ENCODE peak calls at places on chromosome 20, in six cellular contexts. One of them, this sample, is unnamed.
A peak's percentile ranks its signal among the peaks of the same experiment; 100 is the strongest.

GRCh38 chr20:46406986-46407670 is 713 bp upstream of the ELMO2 start:
- DNase-seq in IMR-90: peak; percentile 15
- DNase-seq in neuronal stem cell: no peak
- DNase-seq in uterus: peak; percentile 56
- DNase-seq in PC-9: no peak
- DNase-seq in MM.1S: peak; percentile 71
- DNase-seq in this sample: peak; percentile 31

GRCh38 chr20:59318201-59318790 is 17.9 kb downstream of the EDN3 start:
- DNase-seq in neuronal stem cell: no peak
- DNase-seq in MM.1S: no peak
- DNase-seq in PC-9: no peak
- DNase-seq in uterus: no peak
- DNase-seq in IMR-90: no peak
- DNase-seq in this sample: no peak

GRCh38 chr20:18904192-18904591 is 90.6 kb downstream of the SCP2D1 start:
- DNase-seq in uterus: no peak
- DNase-seq in PC-9: no peak
- DNase-seq in neuronal stem cell: no peak
- DNase-seq in IMR-90: no peak
- DNase-seq in MM.1S: no peak
- DNase-seq in this sample: no peak

GRCh38 chr20:9161308-9161707 is 92.4 kb downstream of the PLCB4 start:
- DNase-seq in PC-9: no peak
- DNase-seq in MM.1S: no peak
- DNase-seq in IMR-90: no peak
- DNase-seq in uterus: no peak
- DNase-seq in neuronal stem cell: no peak
- DNase-seq in this sample: no peak

GRCh38 chr20:16062661-16063591 is 510.3 kb downstream of the KIF16B start:
- DNase-seq in neuronal stem cell: no peak
- DNase-seq in PC-9: no peak
- DNase-seq in MM.1S: no peak
- DNase-seq in IMR-90: no peak
- DNase-seq in uterus: no peak
- DNase-seq in this sample: no peak

GRCh38 chr20:41512624-41513023 is 105.6 kb downstream of the CHD6 start:
- DNase-seq in MM.1S: no peak
- DNase-seq in PC-9: no peak
- DNase-seq in IMR-90: no peak
- DNase-seq in neuronal stem cell: no peak
- DNase-seq in uterus: no peak
- DNase-seq in this sample: no peak

GRCh38 chr20:62320581-62321354 is 18.0 kb downstream of the ADRM1 start:
- DNase-seq in PC-9: no peak
- DNase-seq in neuronal stem cell: no peak
- DNase-seq in MM.1S: no peak
- DNase-seq in IMR-90: no peak
- DNase-seq in uterus: no peak
- DNase-seq in this sample: no peak

GRCh38 chr20:61806995-61807394 is 258.7 kb downstream of the TAF4 start:
- DNase-seq in neuronal stem cell: no peak
- DNase-seq in uterus: no peak
- DNase-seq in PC-9: no peak
- DNase-seq in IMR-90: no peak
- DNase-seq in MM.1S: no peak
- DNase-seq in this sample: no peak

GRCh38 chr20:10581823-10582222 is 92.0 kb downstream of the JAG1 start:
- DNase-seq in IMR-90: peak; percentile 56
- DNase-seq in neuronal stem cell: no peak
- DNase-seq in PC-9: no peak
- DNase-seq in MM.1S: no peak
- DNase-seq in uterus: no peak
- DNase-seq in this sample: no peak

GRCh38 chr20:62666736-62667529 is 24.6 kb downstream of the SLCO4A1 start:
- DNase-seq in MM.1S: no peak
- DNase-seq in PC-9: peak; percentile 56
- DNase-seq in IMR-90: peak; percentile 20
- DNase-seq in uterus: no peak
- DNase-seq in neuronal stem cell: no peak
- DNase-seq in this sample: no peak

GRCh38 chr20:50286609-50287008 is 96.0 kb downstream of the CEBPB start:
- DNase-seq in uterus: peak; percentile 90
- DNase-seq in IMR-90: peak; percentile 88
- DNase-seq in MM.1S: no peak
- DNase-seq in PC-9: peak; percentile 90
- DNase-seq in neuronal stem cell: no peak
- DNase-seq in this sample: no peak

GRCh38 chr20:63536997-63537524 is at the start of gene PTK6:
- DNase-seq in IMR-90: no peak
- DNase-seq in MM.1S: no peak
- DNase-seq in PC-9: peak; percentile 79
- DNase-seq in neuronal stem cell: no peak
- DNase-seq in uterus: no peak
- DNase-seq in this sample: no peak

GRCh38 chr20:59495894-59496510 is 108.3 kb upstream of the PHACTR3 start:
- DNase-seq in PC-9: peak; percentile 40
- DNase-seq in neuronal stem cell: peak; percentile 70
- DNase-seq in MM.1S: peak; percentile 64
- DNase-seq in uterus: peak; percentile 37
- DNase-seq in IMR-90: peak; percentile 53
- DNase-seq in this sample: no peak

GRCh38 chr20:53097371-53097770 is 125.2 kb downstream of the TSHZ2 start:
- DNase-seq in neuronal stem cell: no peak
- DNase-seq in MM.1S: no peak
- DNase-seq in IMR-90: no peak
- DNase-seq in PC-9: no peak
- DNase-seq in uterus: no peak
- DNase-seq in this sample: no peak

GRCh38 chr20:50731930-50732690 is 730 bp downstream of the PARD6B start:
- DNase-seq in uterus: no peak
- DNase-seq in MM.1S: peak; percentile 11
- DNase-seq in neuronal stem cell: peak; percentile 47
- DNase-seq in IMR-90: no peak
- DNase-seq in PC-9: no peak
- DNase-seq in this sample: no peak

GRCh38 chr20:44576297-44576696 is 6.1 kb upstream of the PKIG start:
- DNase-seq in neuronal stem cell: no peak
- DNase-seq in PC-9: peak; percentile 42
- DNase-seq in MM.1S: no peak
- DNase-seq in IMR-90: peak; percentile 67
- DNase-seq in uterus: no peak
- DNase-seq in this sample: no peak

GRCh38 chr20:19909696-19910095 is 107.5 kb upstream of the NAA20 start:
- DNase-seq in PC-9: no peak
- DNase-seq in IMR-90: no peak
- DNase-seq in neuronal stem cell: no peak
- DNase-seq in uterus: no peak
- DNase-seq in MM.1S: no peak
- DNase-seq in this sample: no peak

GRCh38 chr20:62668441-62669027 is 26.2 kb downstream of the SLCO4A1 start:
- DNase-seq in neuronal stem cell: peak; percentile 70
- DNase-seq in uterus: peak; percentile 68
- DNase-seq in IMR-90: peak; percentile 74
- DNase-seq in PC-9: peak; percentile 53
- DNase-seq in MM.1S: no peak
- DNase-seq in this sample: no peak

GRCh38 chr20:14098261-14098660 is 102.9 kb downstream of the MACROD2 start:
- DNase-seq in neuronal stem cell: no peak
- DNase-seq in IMR-90: no peak
- DNase-seq in uterus: no peak
- DNase-seq in PC-9: no peak
- DNase-seq in MM.1S: no peak
- DNase-seq in this sample: no peak

GRCh38 chr20:11373391-11373790 is 544.3 kb upstream of the BTBD3 start:
- DNase-seq in IMR-90: no peak
- DNase-seq in uterus: peak; percentile 71
- DNase-seq in MM.1S: no peak
- DNase-seq in PC-9: no peak
- DNase-seq in neuronal stem cell: no peak
- DNase-seq in this sample: no peak

GRCh38 chr20:56222201-56222600 is 26.3 kb upstream of the MC3R start:
- DNase-seq in PC-9: peak; percentile 17
- DNase-seq in uterus: no peak
- DNase-seq in IMR-90: no peak
- DNase-seq in neuronal stem cell: no peak
- DNase-seq in MM.1S: no peak
- DNase-seq in this sample: no peak
- H3K9me3 ChIP-seq in PC-9: no peaks in the 10 kb centered on the region
- H3K9me3 ChIP-seq in uterus: no peaks in the 10 kb centered on the region
- H3K9me3 ChIP-seq in IMR-90: peaks cover 5% of the 10 kb centered on the region
- H3K9me3 ChIP-seq in neuronal stem cell: no peaks in the 10 kb centered on the region
- H3K9me3 ChIP-seq in MM.1S: no peaks in the 10 kb centered on the region
- H3K9me3 ChIP-seq in this sample: no peaks in the 10 kb centered on the region

GRCh38 chr20:25860531-25861150 is 164.0 kb upstream of the ZNF337 start:
- DNase-seq in IMR-90: no peak
- DNase-seq in neuronal stem cell: no peak
- DNase-seq in PC-9: no peak
- DNase-seq in uterus: no peak
- DNase-seq in MM.1S: no peak
- DNase-seq in this sample: no peak
- H3K4me3 ChIP-seq in IMR-90: no peak overlapping the region
- H3K4me3 ChIP-seq in neuronal stem cell: no peak overlapping the region
- H3K4me3 ChIP-seq in PC-9: no peak overlapping the region
- H3K4me3 ChIP-seq in uterus: no peak overlapping the region
- H3K4me3 ChIP-seq in MM.1S: no peak overlapping the region
- H3K4me3 ChIP-seq in this sample: peak overlapping the region; percentile 52

GRCh38 chr20:21702001-21702400 is 3.5 kb upstream of the PAX1 start:
- DNase-seq in MM.1S: no peak
- DNase-seq in neuronal stem cell: no peak
- DNase-seq in uterus: no peak
- DNase-seq in PC-9: no peak
- DNase-seq in IMR-90: no peak
- DNase-seq in this sample: no peak
- H3K9me3 ChIP-seq in MM.1S: no peaks in the 10 kb centered on the region
- H3K9me3 ChIP-seq in neuronal stem cell: no peaks in the 10 kb centered on the region
- H3K9me3 ChIP-seq in uterus: no peaks in the 10 kb centered on the region
- H3K9me3 ChIP-seq in PC-9: no peaks in the 10 kb centered on the region
- H3K9me3 ChIP-seq in IMR-90: no peaks in the 10 kb centered on the region
- H3K9me3 ChIP-seq in this sample: no peaks in the 10 kb centered on the region

GRCh38 chr20:17227199-17227535 is 327 bp downstream of the PCSK2 start:
- DNase-seq in IMR-90: no peak
- DNase-seq in neuronal stem cell: no peak
- DNase-seq in MM.1S: no peak
- DNase-seq in PC-9: no peak
- DNase-seq in uterus: no peak
- DNase-seq in this sample: no peak
- H3K4me3 ChIP-seq in IMR-90: no peak overlapping the region
- H3K4me3 ChIP-seq in neuronal stem cell: peak overlapping the region; percentile 72
- H3K4me3 ChIP-seq in MM.1S: no peak overlapping the region
- H3K4me3 ChIP-seq in PC-9: no peak overlapping the region
- H3K4me3 ChIP-seq in uterus: peak overlapping the region; percentile 17
- H3K4me3 ChIP-seq in this sample: peak overlapping the region; percentile 64

GRCh38 chr20:48007356-48007755 is 222.1 kb upstream of the SULF2 start:
- DNase-seq in PC-9: no peak
- DNase-seq in uterus: no peak
- DNase-seq in neuronal stem cell: no peak
- DNase-seq in MM.1S: no peak
- DNase-seq in IMR-90: no peak
- DNase-seq in this sample: no peak
- H3K9me3 ChIP-seq in PC-9: peaks cover 34% of the 10 kb centered on the region
- H3K9me3 ChIP-seq in uterus: peaks cover 3% of the 10 kb centered on the region
- H3K9me3 ChIP-seq in neuronal stem cell: peaks cover 3% of the 10 kb centered on the region
- H3K9me3 ChIP-seq in MM.1S: no peaks in the 10 kb centered on the region
- H3K9me3 ChIP-seq in IMR-90: peaks cover 22% of the 10 kb centered on the region
- H3K9me3 ChIP-seq in this sample: peaks cover 3% of the 10 kb centered on the region

GRCh38 chr20:1946762-1947534 is 46.9 kb downstream of the PDYN start:
- DNase-seq in PC-9: no peak
- DNase-seq in IMR-90: peak; percentile 17
- DNase-seq in uterus: peak; percentile 52
- DNase-seq in neuronal stem cell: peak; percentile 82
- DNase-seq in MM.1S: no peak
- DNase-seq in this sample: no peak
- H3K4me3 ChIP-seq in PC-9: no peak overlapping the region
- H3K4me3 ChIP-seq in IMR-90: no peak overlapping the region
- H3K4me3 ChIP-seq in uterus: no peak overlapping the region
- H3K4me3 ChIP-seq in neuronal stem cell: peak overlapping the region; percentile 7
- H3K4me3 ChIP-seq in MM.1S: no peak overlapping the region
- H3K4me3 ChIP-seq in this sample: peak overlapping the region; percentile 64

GRCh38 chr20:29298271-29298590 is 1959.2 kb upstream of the DEFB115 start:
- DNase-seq in MM.1S: no peak
- DNase-seq in IMR-90: no peak
- DNase-seq in PC-9: no peak
- DNase-seq in neuronal stem cell: no peak
- DNase-seq in uterus: no peak
- DNase-seq in this sample: no peak
- H3K9me3 ChIP-seq in MM.1S: no peaks in the 10 kb centered on the region
- H3K9me3 ChIP-seq in IMR-90: peaks cover 46% of the 10 kb centered on the region
- H3K9me3 ChIP-seq in PC-9: no peaks in the 10 kb centered on the region
- H3K9me3 ChIP-seq in neuronal stem cell: no peaks in the 10 kb centered on the region
- H3K9me3 ChIP-seq in uterus: peaks cover 7% of the 10 kb centered on the region
- H3K9me3 ChIP-seq in this sample: no peaks in the 10 kb centered on the region

This sample was measured in thoracic aorta.